ENCODE peak calls at places on chromosomes 3 and 15, in seven cellular contexts. F, R, V, A, Y, B and X are unnamed samples.

GRCh38 chr3:139235192-139235591 is 108.6 kb upstream of the MRPS22 start:
- DNase-seq in F (no peak), R (no peak), V (no peak), A (no peak), Y (no peak), B (no peak), X (no peak)

GRCh38 chr3:74603292-74603691 is 11.2 kb downstream of the CNTN3 start:
- DNase-seq in F (no peak), R (no peak), V (no peak), A (no peak), Y (no peak), B (no peak), X (no peak)

GRCh38 chr3:145767909-145768308 is 393.1 kb downstream of the PLOD2 start:
- DNase-seq in F (no peak), R (no peak), V (no peak), A (peak; percentile 74), Y (no peak), B (peak; percentile 3), X (no peak)

GRCh38 chr3:142808103-142808917 is 80.6 kb downstream of the PCOLCE2 start:
- DNase-seq in F (no peak), R (no peak), V (no peak), A (peak; percentile 39), Y (no peak), B (peak; percentile 72), X (no peak)

GRCh38 chr3:11944052-11944673 is 60.0 kb upstream of the SYN2 start:
- DNase-seq in F (no peak), R (no peak), V (peak; percentile 65), A (peak; percentile 44), Y (no peak), B (no peak), X (peak; percentile 39)

GRCh38 chr15:82985688-82986441 is at the start of gene RAMAC:
- DNase-seq in F (peak; percentile 95), R (peak; percentile 93), V (peak; percentile 91), A (peak; percentile 99), Y (peak; percentile 92), B (peak; percentile 96), X (peak; percentile 94)

GRCh38 chr3:12884790-12885584 is 43.6 kb upstream of the RPL32 start:
- DNase-seq in F (no peak), R (no peak), V (no peak), A (no peak), Y (no peak), B (no peak), X (no peak)

GRCh38 chr3:123147754-123148535 is 53.8 kb upstream of the SEC22A start:
- DNase-seq in F (peak; percentile 66), R (no peak), V (no peak), A (no peak), Y (no peak), B (no peak), X (no peak)

GRCh38 chr3:166837535-166837934 is 542.6 kb downstream of the ZBBX start:
- DNase-seq in F (no peak), R (no peak), V (peak; percentile 31), A (no peak), Y (no peak), B (peak; percentile 11), X (no peak)

GRCh38 chr3:141393151-141394076 is 25.1 kb downstream of the ZBTB38 start:
- DNase-seq in F (no peak), R (no peak), V (peak; percentile 83), A (peak; percentile 95), Y (no peak), B (peak; percentile 43), X (peak; percentile 81)

GRCh38 chr15:42338500-42338899 is 20.8 kb upstream of the CAPN3 start:
- DNase-seq in F (no peak), R (no peak), V (no peak), A (no peak), Y (no peak), B (peak; percentile 9), X (no peak)

GRCh38 chr3:18716821-18717220 is 291.7 kb upstream of the SATB1 start:
- DNase-seq in F (no peak), R (no peak), V (no peak), A (no peak), Y (no peak), B (no peak), X (no peak)

GRCh38 chr15:64426845-64427465 is 33.4 kb upstream of the ZNF609 start:
- DNase-seq in F (no peak), R (no peak), V (no peak), A (peak; percentile 73), Y (no peak), B (peak; percentile 51), X (no peak)

GRCh38 chr15:44550256-44550655 is 13.3 kb downstream of the EIF3J start:
- DNase-seq in F (no peak), R (no peak), V (no peak), A (peak; percentile 63), Y (no peak), B (peak; percentile 44), X (no peak)

GRCh38 chr3:73529280-73530029 is 95.3 kb downstream of the PDZRN3 start:
- DNase-seq in F (no peak), R (no peak), V (no peak), A (no peak), Y (no peak), B (no peak), X (no peak)

GRCh38 chr15:41423979-41424659 is 7.2 kb downstream of the RTF1 start:
- DNase-seq in F (no peak), R (no peak), V (no peak), A (no peak), Y (no peak), B (no peak), X (no peak)

GRCh38 chr3:23430781-23431423 is 227.8 kb downstream of the UBE2E2 start:
- DNase-seq in F (no peak), R (no peak), V (no peak), A (no peak), Y (no peak), B (no peak), X (no peak)

GRCh38 chr3:50354186-50354764 is 3.6 kb downstream of the CYB561D2 start:
- DNase-seq in F (no peak), R (no peak), V (no peak), A (no peak), Y (peak; percentile 46), B (no peak), X (no peak)
- H3K4me1 ChIP-seq in F (peaks cover 53% of the 10 kb centered on the region), R (peaks cover 50% of the 10 kb centered on the region), V (peaks cover 4% of the 10 kb centered on the region), A (peaks cover 52% of the 10 kb centered on the region), Y (peaks cover 85% of the 10 kb centered on the region), B (peaks cover 64% of the 10 kb centered on the region), X (peaks cover 3% of the 10 kb centered on the region)

GRCh38 chr3:43319794-43320193 is 33.5 kb downstream of the SNRK start:
- DNase-seq in F (no peak), R (no peak), V (no peak), A (no peak), Y (no peak), B (peak; percentile 59), X (no peak)

GRCh38 chr3:43320288-43320687 is 33.9 kb downstream of the SNRK start:
- DNase-seq in F (no peak), R (no peak), V (no peak), A (no peak), Y (no peak), B (no peak), X (no peak)

GRCh38 chr3:43319364-43319763 is 33.0 kb downstream of the SNRK start:
- DNase-seq in F (no peak), R (peak; percentile 38), V (no peak), A (no peak), Y (no peak), B (no peak), X (no peak)

GRCh38 chr3:43317461-43318316 is 31.3 kb downstream of the SNRK start:
- DNase-seq in F (no peak), R (no peak), V (no peak), A (peak; percentile 12), Y (peak; percentile 51), B (peak; percentile 82), X (no peak)

DNA sequence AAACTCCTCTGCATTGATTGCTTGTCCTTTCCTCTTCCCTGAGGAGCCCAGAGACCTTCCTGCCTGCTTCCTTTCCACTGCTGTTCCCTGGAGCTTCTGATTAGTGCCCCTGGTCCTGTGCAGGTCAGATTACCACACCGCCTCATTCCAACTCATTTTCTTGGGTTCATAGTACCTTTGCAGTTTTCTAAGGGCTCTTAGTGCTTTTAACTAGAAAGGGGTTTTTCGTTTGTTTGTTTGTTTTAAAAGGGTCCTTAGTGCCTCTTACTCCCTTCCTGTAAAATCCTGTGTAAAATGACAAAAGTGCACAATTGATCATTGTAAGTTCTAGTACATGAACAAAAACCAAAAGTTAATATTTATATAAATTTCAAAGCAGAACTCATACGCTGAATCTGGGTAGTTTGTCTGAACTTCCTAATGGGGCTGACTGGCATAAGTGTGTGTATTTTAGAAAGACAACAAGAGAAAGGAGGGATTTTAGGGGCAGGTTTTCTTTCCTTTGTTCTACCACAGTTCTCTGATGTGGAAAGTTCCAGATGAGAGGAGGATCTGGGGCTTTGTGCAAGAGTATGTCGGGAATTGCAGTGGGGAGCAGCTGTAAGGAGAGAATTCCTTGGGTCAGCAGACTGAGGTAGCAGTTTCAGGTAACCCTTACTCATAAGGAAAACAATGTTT is 30.6 kb downstream of the SNRK start:
- DNase-seq in F (no peak), R (no peak), V (no peak), A (no peak), Y (no peak), B (peak; percentile 27), X (no peak)
- H3K4me1 ChIP-seq in F (peaks cover 32% of the 10 kb centered on the region), R (peaks cover 40% of the 10 kb centered on the region), V (no peaks in the 10 kb centered on the region), A (peaks cover 58% of the 10 kb centered on the region), Y (peaks cover 50% of the 10 kb centered on the region), B (peaks cover 4% of the 10 kb centered on the region), X (no peaks in the 10 kb centered on the region)

DNA sequence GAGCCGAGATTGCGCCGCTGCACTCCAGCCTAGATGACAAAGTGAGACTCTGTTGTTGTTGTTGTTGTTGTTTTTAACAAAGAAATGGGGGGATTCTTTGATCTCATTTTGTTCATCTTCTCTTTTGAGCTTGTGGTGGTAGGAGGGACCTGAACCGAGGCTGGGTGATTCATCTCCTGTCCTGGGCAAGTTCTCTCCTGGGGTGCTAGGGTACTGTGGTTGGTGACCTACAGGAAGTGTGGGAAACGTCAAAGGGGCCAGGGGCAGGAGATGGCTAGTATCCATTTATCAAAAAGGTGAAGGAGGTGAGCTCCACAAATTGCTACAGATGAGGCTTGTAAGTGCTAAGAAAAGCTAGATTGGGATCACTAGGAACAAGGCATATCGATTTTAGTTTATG is 14.3 kb downstream of the PPCDC start:
- DNase-seq in F (no peak), R (no peak), V (no peak), A (no peak), Y (no peak), B (no peak), X (no peak)
- H3K4me1 ChIP-seq in F (peaks cover 7% of the 10 kb centered on the region), R (peaks cover 1% of the 10 kb centered on the region), V (no peaks in the 10 kb centered on the region), A (peaks cover 13% of the 10 kb centered on the region), Y (peaks cover 42% of the 10 kb centered on the region), B (peaks cover 4% of the 10 kb centered on the region), X (peaks cover under 1% of the 10 kb centered on the region)

GRCh38 chr15:88718731-88719130 is 79.9 kb downstream of the ISG20 start:
- DNase-seq in F (no peak), R (no peak), V (no peak), A (no peak), Y (no peak), B (no peak), X (no peak)

GRCh38 chr15:88714782-88715372 is 76.1 kb downstream of the ISG20 start:
- DNase-seq in F (no peak), R (no peak), V (no peak), A (no peak), Y (no peak), B (no peak), X (no peak)

GRCh38 chr15:88717342-88718017 is 78.7 kb downstream of the ISG20 start:
- DNase-seq in F (no peak), R (no peak), V (no peak), A (no peak), Y (no peak), B (no peak), X (no peak)

GRCh38 chr15:88719654-88720053 is 80.8 kb downstream of the ISG20 start:
- DNase-seq in F (no peak), R (no peak), V (no peak), A (no peak), Y (no peak), B (no peak), X (no peak)

GRCh38 chr15:88716543-88717341 is 77.9 kb downstream of the ISG20 start:
- DNase-seq in F (no peak), R (no peak), V (no peak), A (no peak), Y (no peak), B (no peak), X (no peak)
- H3K4me1 ChIP-seq in F (no peaks in the 10 kb centered on the region), R (no peaks in the 10 kb centered on the region), V (no peaks in the 10 kb centered on the region), A (peaks cover 6% of the 10 kb centered on the region), Y (no peaks in the 10 kb centered on the region), B (no peaks in the 10 kb centered on the region), X (no peaks in the 10 kb centered on the region)